ENCODE peak calls at places on chromosomes 16 and 17, in five cellular contexts. W, D, M, R and A are unnamed samples.
A peak's percentile ranks its signal among the peaks of the same experiment; 100 is the strongest.

GRCh38 chr17:75514299-75515228 is 773 bp downstream of the CASKIN2 start:
- DNase-seq in D (no peak), R (no peak), W (no peak), M (no peak), A (no peak)

GRCh38 chr16:47966325-47966724 is 189.5 kb downstream of the ABCC12 start:
- DNase-seq in W (no peak), R (no peak), D (no peak), M (no peak), A (no peak)

GRCh38 chr16:48231675-48232214 is 12.4 kb upstream of the LONP2 start:
- DNase-seq in M (no peak), R (no peak), D (no peak), W (peak; percentile 30), A (peak; percentile 16)

GRCh38 chr16:35596467-35596866 is 2137.1 kb downstream of the TP53TG3F start:
- DNase-seq in M (no peak), R (no peak), D (no peak), W (no peak), A (no peak)

GRCh38 chr16:80084614-80085013 is 456.2 kb upstream of the DYNLRB2 start:
- DNase-seq in M (no peak), R (no peak), D (no peak), W (no peak), A (peak; percentile 54)

GRCh38 chr17:57607553-57608120 is 137.5 kb downstream of the CCDC182 start:
- DNase-seq in R (peak; percentile 46), D (no peak), W (peak; percentile 16), M (peak; percentile 24), A (no peak)

GRCh38 chr17:47077576-47077975 is 98.5 kb upstream of the RPRML start:
- DNase-seq in R (no peak), D (no peak), W (no peak), M (no peak), A (no peak)

GRCh38 chr17:10772425-10773380 is 31.2 kb downstream of the TMEM238L start:
- DNase-seq in M (peak; percentile 19), W (peak; percentile 49), D (no peak), R (no peak), A (no peak)